ENCODE peak calls at places on chromosomes 16 and 17, in nine cellular contexts. X is ascending aorta, Z is tibial nerve, W is neural progenitor cell, Q is AG04450, C is uterus, H is cardiac muscle cell, Y is brain microvascular endothelial cell, E is thoracic aorta. M is an unnamed sample.

GRCh38 chr17:77354721-77355455 is 214.1 kb downstream of the SEC14L1 start:
- DNase-seq in E (no peak), Y (peak; percentile 66), W (no peak), Z (no peak), X (peak; percentile 86), C (peak; percentile 91), Q (peak; percentile 90), H (peak; percentile 88), M (peak; percentile 71)

GRCh38 chr16:714558-715447 is at the start of gene METRN:
- DNase-seq in Z (peak; percentile 88), Y (peak; percentile 73), Q (no peak), X (peak; percentile 95), H (peak; percentile 93), E (peak; percentile 57), W (peak; percentile 97), C (peak; percentile 92), M (peak; percentile 81)

GRCh38 chr17:45325810-45326209 is 9.0 kb upstream of the MAP3K14 start:
- DNase-seq in Q (no peak), Y (no peak), E (no peak), H (no peak), X (no peak), C (peak; percentile 3), W (no peak), Z (no peak), M (no peak)

GRCh38 chr16:84663433-84664101 is 15.3 kb downstream of the KLHL36 start:
- DNase-seq in Z (no peak), X (no peak), C (no peak), Q (no peak), W (no peak), Y (no peak), E (no peak), H (no peak), M (no peak)

GRCh38 chr17:9095390-9095789 is 74.1 kb downstream of the NTN1 start:
- DNase-seq in W (no peak), E (no peak), H (no peak), C (no peak), Z (peak; percentile 22), Y (no peak), Q (no peak), X (no peak), M (no peak)

GRCh38 chr16:4940719-4941118 is 3.8 kb upstream of the PPL start:
- DNase-seq in C (no peak), Y (no peak), Q (no peak), Z (no peak), W (no peak), E (no peak), X (no peak), H (no peak), M (no peak)

GRCh38 chr17:79002291-79002690 is 7.3 kb downstream of the CANT1 start:
- DNase-seq in Q (no peak), C (peak; percentile 3), E (no peak), W (no peak), Y (no peak), Z (no peak), X (peak; percentile 53), H (no peak), M (no peak)

GRCh38 chr16:81293909-81294802 is 20.6 kb upstream of the GAN start:
- DNase-seq in Z (no peak), E (no peak), Q (no peak), Y (peak; percentile 13), W (no peak), C (no peak), X (no peak), H (peak; percentile 53), M (peak; percentile 92)

GRCh38 chr17:28507567-28508195 is 1.5 kb downstream of the FOXN1 start:
- DNase-seq in Y (no peak), W (no peak), Q (no peak), E (no peak), Z (no peak), C (no peak), X (no peak), H (no peak), M (no peak)

GRCh38 chr16:49563666-49564065 is 190.1 kb downstream of the C16orf78 start:
- DNase-seq in E (no peak), C (no peak), Y (no peak), Z (no peak), W (no peak), Q (no peak), H (peak; percentile 24), X (no peak), M (no peak)

DNA sequence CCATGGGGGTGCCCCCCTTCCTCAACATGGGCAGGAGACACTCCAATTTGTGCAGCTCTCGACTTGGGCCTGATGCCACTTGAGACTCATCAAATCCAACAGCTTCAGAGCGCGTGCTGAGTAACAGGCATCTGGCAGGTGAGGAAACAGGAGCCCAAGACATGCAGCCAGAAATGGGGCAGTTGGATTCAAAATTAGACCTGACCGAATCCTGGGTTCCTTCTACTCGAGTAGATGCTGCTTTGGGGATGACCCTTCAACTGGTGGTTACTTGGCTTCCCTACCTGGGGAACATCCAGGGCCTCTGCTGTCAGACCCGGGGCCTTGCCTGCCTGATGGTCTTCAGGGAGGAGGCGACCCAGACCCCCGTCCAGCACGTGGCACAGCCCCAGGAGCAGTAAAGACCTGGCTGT is 488 bp upstream of the NTN3 start:
- DNase-seq in E (no peak), Q (no peak), H (no peak), W (no peak), Y (no peak), Z (no peak), X (no peak), C (no peak), M (no peak)
- H3K27me3 ChIP-seq in E (no peaks in the 10 kb centered on the region), Q (no peaks in the 10 kb centered on the region), H (peaks cover under 1% of the 10 kb centered on the region), W (peaks cover 44% of the 10 kb centered on the region), Y (no peaks in the 10 kb centered on the region), Z (no peaks in the 10 kb centered on the region), X (peaks cover 12% of the 10 kb centered on the region), C (peaks cover 44% of the 10 kb centered on the region), M (peaks cover 20% of the 10 kb centered on the region)

GRCh38 chr17:1912146-1912545 is 82.3 kb downstream of the RPA1 start:
- DNase-seq in Z (no peak), E (no peak), X (no peak), Y (no peak), W (no peak), C (no peak), H (no peak), Q (no peak), M (no peak)
- H3K27me3 ChIP-seq in Z (no peaks in the 10 kb centered on the region), E (no peaks in the 10 kb centered on the region), X (peaks cover 10% of the 10 kb centered on the region), Y (peaks cover 28% of the 10 kb centered on the region), W (peaks cover 70% of the 10 kb centered on the region), C (no peaks in the 10 kb centered on the region), H (peaks cover 12% of the 10 kb centered on the region), Q (peaks cover 74% of the 10 kb centered on the region), M (no peaks in the 10 kb centered on the region)

GRCh38 chr17:48761114-48761513 is 32.6 kb upstream of the HOXB13 start:
- DNase-seq in W (no peak), E (no peak), Q (no peak), H (no peak), X (no peak), Y (no peak), Z (no peak), C (no peak), M (no peak)

GRCh38 chr17:48757524-48757961 is 29.0 kb upstream of the HOXB13 start:
- DNase-seq in W (no peak), E (no peak), C (no peak), Y (no peak), Z (no peak), H (no peak), X (no peak), Q (no peak), M (no peak)

GRCh38 chr17:48756816-48757215 is 28.3 kb upstream of the HOXB13 start:
- DNase-seq in Y (no peak), C (no peak), H (no peak), X (no peak), Q (no peak), E (no peak), W (no peak), Z (no peak), M (no peak)

GRCh38 chr17:48760411-48760810 is 31.9 kb upstream of the HOXB13 start:
- DNase-seq in E (no peak), X (no peak), Z (no peak), W (no peak), Q (no peak), C (no peak), H (no peak), Y (no peak), M (peak; percentile 74)

DNA sequence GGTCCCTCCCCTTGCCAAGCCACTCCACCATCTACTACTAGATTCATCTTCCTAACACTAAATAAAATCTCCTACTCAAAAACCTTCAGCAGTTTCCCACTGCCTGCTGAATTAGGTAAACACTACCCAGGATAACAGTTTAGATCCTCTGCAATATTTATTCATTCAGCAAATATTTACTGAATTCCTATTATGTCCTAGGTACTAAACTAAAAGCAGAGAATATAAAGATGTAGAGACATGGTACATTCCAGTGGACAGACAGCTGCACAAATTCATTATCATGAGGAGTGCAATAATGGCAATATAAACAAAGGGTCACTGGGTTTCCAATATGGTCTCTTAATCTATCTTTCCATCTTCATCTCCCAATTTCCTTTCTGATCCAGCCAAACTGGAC is 30.7 kb upstream of the HOXB13 start:
- DNase-seq in E (no peak), W (no peak), Y (no peak), Z (no peak), C (no peak), X (no peak), Q (no peak), H (no peak), M (no peak)
- H3K27me3 ChIP-seq in E (peaks cover 9% of the 10 kb centered on the region), W (peaks cover 100% of the 10 kb centered on the region), Y (peaks cover 48% of the 10 kb centered on the region), Z (no peaks in the 10 kb centered on the region), C (peaks cover 4% of the 10 kb centered on the region), X (peaks cover 7% of the 10 kb centered on the region), Q (peaks cover 59% of the 10 kb centered on the region), H (peaks cover 100% of the 10 kb centered on the region), M (no peaks in the 10 kb centered on the region)

GRCh38 chr17:31497431-31497830 is 106.0 kb downstream of the RAB11FIP4 start:
- DNase-seq in X (no peak), H (no peak), Y (no peak), W (no peak), Q (no peak), Z (no peak), E (no peak), C (no peak), M (no peak)

GRCh38 chr17:31497994-31498826 is 106.7 kb downstream of the RAB11FIP4 start:
- DNase-seq in X (no peak), C (no peak), W (no peak), Q (no peak), H (no peak), Z (no peak), Y (no peak), E (no peak), M (peak; percentile 33)

GRCh38 chr17:31495049-31495885 is 103.8 kb downstream of the RAB11FIP4 start:
- DNase-seq in Y (no peak), C (no peak), X (no peak), Z (no peak), E (no peak), W (no peak), H (no peak), Q (no peak), M (peak; percentile 61)

GRCh38 chr17:31496097-31496496 is 104.6 kb downstream of the RAB11FIP4 start:
- DNase-seq in X (no peak), Z (no peak), Q (no peak), H (no peak), Y (no peak), C (no peak), W (no peak), E (no peak), M (no peak)

DNA sequence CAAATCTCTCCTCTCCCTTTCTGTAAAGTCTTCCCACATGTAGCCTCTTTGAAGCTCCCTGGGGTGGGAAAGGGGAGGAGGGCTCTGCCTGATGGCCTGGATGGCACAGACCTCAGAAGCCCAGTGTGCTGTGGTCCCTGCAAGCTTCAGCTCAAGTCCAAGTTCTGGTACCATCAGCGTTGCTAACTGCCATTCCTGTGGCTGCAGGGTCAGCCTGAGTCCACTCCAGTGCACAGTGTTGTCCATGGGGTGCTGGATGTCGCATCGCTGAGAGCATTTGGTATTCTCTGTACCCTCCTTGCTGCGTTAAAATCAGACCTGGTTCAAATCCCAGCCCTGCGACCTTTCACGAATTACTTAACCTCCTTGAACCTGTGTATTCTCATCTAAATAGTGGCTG is 105.1 kb downstream of the RAB11FIP4 start:
- DNase-seq in Z (no peak), Q (no peak), H (no peak), W (no peak), C (no peak), X (no peak), E (no peak), Y (no peak), M (no peak)
- H3K27me3 ChIP-seq in Z (no peaks in the 10 kb centered on the region), Q (peaks cover 62% of the 10 kb centered on the region), H (no peaks in the 10 kb centered on the region), W (no peaks in the 10 kb centered on the region), C (no peaks in the 10 kb centered on the region), X (no peaks in the 10 kb centered on the region), E (no peaks in the 10 kb centered on the region), Y (peaks cover 39% of the 10 kb centered on the region), M (no peaks in the 10 kb centered on the region)

M was measured in small intestine.